ENCODE peak calls at places on chromosome 3, in five cellular contexts. One of them, this sample, is unnamed.

GRCh38 chr3:9201278-9201677 is 48.2 kb downstream of the SRGAP3 start:
- DNase-seq in heart right ventricle: no peak
- DNase-seq in lower leg skin: peak
- DNase-seq in endodermal cell: no peak
- DNase-seq in neural progenitor cell: no peak
- DNase-seq in this sample: no peak

GRCh38 chr3:126912491-126913195 is 70.3 kb upstream of the PLXNA1 start:
- DNase-seq in heart right ventricle: no peak
- DNase-seq in lower leg skin: no peak
- DNase-seq in neural progenitor cell: no peak
- DNase-seq in endodermal cell: no peak
- DNase-seq in this sample: no peak

GRCh38 chr3:126031981-126032471 is 51.9 kb downstream of the SLC41A3 start:
- DNase-seq in heart right ventricle: no peak
- DNase-seq in neural progenitor cell: no peak
- DNase-seq in lower leg skin: no peak
- DNase-seq in endodermal cell: peak
- DNase-seq in this sample: no peak

GRCh38 chr3:188734395-188734794 is 437.4 kb upstream of the TPRG1 start:
- DNase-seq in endodermal cell: no peak
- DNase-seq in lower leg skin: no peak
- DNase-seq in neural progenitor cell: no peak
- DNase-seq in heart right ventricle: peak
- DNase-seq in this sample: no peak

GRCh38 chr3:65677486-65677885 is 361.2 kb downstream of the MAGI1 start:
- DNase-seq in lower leg skin: no peak
- DNase-seq in neural progenitor cell: no peak
- DNase-seq in heart right ventricle: no peak
- DNase-seq in endodermal cell: no peak
- DNase-seq in this sample: no peak

GRCh38 chr3:28940530-28940929 is 340.3 kb upstream of the RBMS3 start:
- DNase-seq in endodermal cell: no peak
- DNase-seq in neural progenitor cell: no peak
- DNase-seq in heart right ventricle: no peak
- DNase-seq in lower leg skin: peak
- DNase-seq in this sample: no peak

GRCh38 chr3:50374363-50375108 is 15.2 kb upstream of the TMEM115 start:
- DNase-seq in heart right ventricle: no peak
- DNase-seq in lower leg skin: no peak
- DNase-seq in neural progenitor cell: peak
- DNase-seq in endodermal cell: no peak
- DNase-seq in this sample: no peak

GRCh38 chr3:23668430-23668904 is 137.3 kb upstream of the UBE2E1 start:
- DNase-seq in heart right ventricle: no peak
- DNase-seq in lower leg skin: no peak
- DNase-seq in endodermal cell: no peak
- DNase-seq in neural progenitor cell: no peak
- DNase-seq in this sample: no peak

GRCh38 chr3:151047636-151048035 is 37.8 kb upstream of the MED12L start:
- DNase-seq in lower leg skin: no peak
- DNase-seq in endodermal cell: no peak
- DNase-seq in neural progenitor cell: no peak
- DNase-seq in heart right ventricle: no peak
- DNase-seq in this sample: peak

GRCh38 chr3:173920386-173920785 is 522.8 kb downstream of the NLGN1 start:
- DNase-seq in neural progenitor cell: no peak
- DNase-seq in endodermal cell: no peak
- DNase-seq in lower leg skin: no peak
- DNase-seq in heart right ventricle: no peak
- DNase-seq in this sample: no peak

GRCh38 chr3:49910409-49911123 is 6.9 kb upstream of the MST1R start:
- DNase-seq in endodermal cell: peak
- DNase-seq in heart right ventricle: no peak
- DNase-seq in lower leg skin: no peak
- DNase-seq in neural progenitor cell: peak
- DNase-seq in this sample: no peak

GRCh38 chr3:86988986-86989385 is 2.0 kb downstream of the VGLL3 start:
- DNase-seq in neural progenitor cell: no peak
- DNase-seq in endodermal cell: no peak
- DNase-seq in heart right ventricle: no peak
- DNase-seq in lower leg skin: no peak
- DNase-seq in this sample: no peak

GRCh38 chr3:136281966-136282554 is 31.9 kb downstream of the PCCB start:
- DNase-seq in endodermal cell: no peak
- DNase-seq in neural progenitor cell: no peak
- DNase-seq in lower leg skin: no peak
- DNase-seq in heart right ventricle: no peak
- DNase-seq in this sample: no peak

GRCh38 chr3:67109651-67110204 is 111.6 kb downstream of the KBTBD8 start:
- DNase-seq in lower leg skin: no peak
- DNase-seq in endodermal cell: no peak
- DNase-seq in heart right ventricle: no peak
- DNase-seq in neural progenitor cell: peak
- DNase-seq in this sample: peak

DNA sequence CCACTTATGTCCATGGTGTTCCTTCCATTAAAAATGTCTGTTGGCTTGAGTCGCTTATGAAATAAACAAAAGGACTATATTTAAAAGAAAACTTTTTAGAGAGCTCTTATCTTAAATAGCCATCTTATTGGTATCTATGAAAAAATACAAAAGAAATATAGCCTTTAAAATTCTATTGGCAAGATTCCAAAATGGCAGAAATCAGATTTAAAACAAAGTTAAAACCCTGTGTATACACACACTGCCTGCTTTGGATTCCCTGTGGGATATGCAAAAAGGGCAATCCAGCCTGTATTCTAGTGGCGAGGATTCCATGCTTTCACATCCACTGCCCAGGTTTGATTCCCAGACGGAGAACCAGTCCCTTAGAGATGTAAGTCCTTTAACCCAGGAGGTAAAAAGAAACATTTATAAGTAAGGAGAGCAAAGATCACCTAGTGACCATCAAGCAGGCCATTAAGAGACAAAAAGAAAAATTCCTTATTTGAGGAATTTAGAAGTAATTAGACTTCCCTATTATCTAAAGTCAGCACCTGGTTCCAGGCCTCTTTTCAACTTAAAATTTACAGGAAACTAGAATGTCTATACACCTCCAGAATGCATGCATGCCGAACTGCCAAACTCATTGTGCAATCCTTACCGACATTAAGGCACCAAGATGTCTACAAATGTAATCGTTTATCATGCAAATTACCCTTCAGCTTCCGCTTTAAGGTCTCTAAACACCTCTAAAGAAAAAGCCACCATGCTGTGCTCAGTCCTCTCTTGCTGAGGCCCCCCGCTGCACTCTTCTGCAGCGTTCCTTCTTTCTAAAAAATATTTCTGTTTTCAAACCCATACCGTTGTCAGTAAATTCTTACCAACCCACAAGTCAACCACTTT is 69.6 kb upstream of the STRIT1 start:
- DNase-seq in endodermal cell: peak
- DNase-seq in heart right ventricle: no peak
- DNase-seq in neural progenitor cell: peak
- DNase-seq in lower leg skin: no peak
- DNase-seq in this sample: no peak
- H3K4me3 ChIP-seq in endodermal cell: peak
- H3K4me3 ChIP-seq in heart right ventricle: no peak
- H3K4me3 ChIP-seq in neural progenitor cell: peak
- H3K4me3 ChIP-seq in lower leg skin: no peak
- H3K4me3 ChIP-seq in this sample: no peak

GRCh38 chr3:177946515-177946914 is 589.7 kb upstream of the KCNMB2 start:
- DNase-seq in lower leg skin: no peak
- DNase-seq in neural progenitor cell: no peak
- DNase-seq in endodermal cell: no peak
- DNase-seq in heart right ventricle: no peak
- DNase-seq in this sample: no peak
- H3K4me3 ChIP-seq in lower leg skin: no peak
- H3K4me3 ChIP-seq in neural progenitor cell: no peak
- H3K4me3 ChIP-seq in endodermal cell: no peak
- H3K4me3 ChIP-seq in heart right ventricle: no peak
- H3K4me3 ChIP-seq in this sample: no peak

GRCh38 chr3:122956685-122957455 is 70.7 kb downstream of the SEMA5B start:
- DNase-seq in neural progenitor cell: no peak
- DNase-seq in heart right ventricle: peak
- DNase-seq in lower leg skin: no peak
- DNase-seq in endodermal cell: peak
- DNase-seq in this sample: no peak

GRCh38 chr3:122948398-122948797 is 79.2 kb downstream of the SEMA5B start:
- DNase-seq in lower leg skin: no peak
- DNase-seq in heart right ventricle: no peak
- DNase-seq in endodermal cell: peak
- DNase-seq in neural progenitor cell: peak
- DNase-seq in this sample: no peak

GRCh38 chr3:122955916-122956684 is 71.5 kb downstream of the SEMA5B start:
- DNase-seq in neural progenitor cell: no peak
- DNase-seq in heart right ventricle: peak
- DNase-seq in lower leg skin: no peak
- DNase-seq in endodermal cell: no peak
- DNase-seq in this sample: no peak

GRCh38 chr3:122947621-122948202 is 79.9 kb downstream of the SEMA5B start:
- DNase-seq in heart right ventricle: no peak
- DNase-seq in neural progenitor cell: no peak
- DNase-seq in lower leg skin: no peak
- DNase-seq in endodermal cell: no peak
- DNase-seq in this sample: no peak

DNA sequence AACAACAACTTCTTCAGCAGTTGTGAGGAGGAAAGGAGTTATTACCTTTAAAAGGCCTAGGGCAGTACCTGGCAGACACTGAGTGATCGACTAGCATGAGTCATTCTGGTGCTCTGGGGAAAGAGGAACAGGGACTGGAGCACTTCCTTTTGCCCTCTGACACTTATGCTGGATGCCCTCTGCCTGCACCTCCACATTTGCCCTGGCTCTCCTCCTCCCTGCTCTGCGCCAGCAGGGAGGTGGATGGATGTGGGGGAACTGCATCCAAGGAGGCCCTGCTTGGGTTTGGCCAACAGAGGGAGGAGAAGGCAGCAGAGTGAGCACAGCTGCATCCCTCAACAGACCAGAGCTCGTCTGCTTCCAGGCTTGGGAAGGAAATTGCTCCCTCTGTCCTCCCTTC is 75.1 kb downstream of the SEMA5B start:
- DNase-seq in neural progenitor cell: peak
- DNase-seq in heart right ventricle: no peak
- DNase-seq in lower leg skin: no peak
- DNase-seq in endodermal cell: peak
- DNase-seq in this sample: no peak
- H3K4me3 ChIP-seq in neural progenitor cell: no peak
- H3K4me3 ChIP-seq in heart right ventricle: no peak
- H3K4me3 ChIP-seq in lower leg skin: no peak
- H3K4me3 ChIP-seq in endodermal cell: no peak
- H3K4me3 ChIP-seq in this sample: no peak

GRCh38 chr3:55147856-55148720 is 220.2 kb upstream of the LRTM1 start:
- DNase-seq in neural progenitor cell: no peak
- DNase-seq in lower leg skin: no peak
- DNase-seq in heart right ventricle: no peak
- DNase-seq in endodermal cell: no peak
- DNase-seq in this sample: no peak
- H3K4me3 ChIP-seq in neural progenitor cell: no peak
- H3K4me3 ChIP-seq in lower leg skin: no peak
- H3K4me3 ChIP-seq in heart right ventricle: peak
- H3K4me3 ChIP-seq in endodermal cell: no peak
- H3K4me3 ChIP-seq in this sample: no peak

DNA sequence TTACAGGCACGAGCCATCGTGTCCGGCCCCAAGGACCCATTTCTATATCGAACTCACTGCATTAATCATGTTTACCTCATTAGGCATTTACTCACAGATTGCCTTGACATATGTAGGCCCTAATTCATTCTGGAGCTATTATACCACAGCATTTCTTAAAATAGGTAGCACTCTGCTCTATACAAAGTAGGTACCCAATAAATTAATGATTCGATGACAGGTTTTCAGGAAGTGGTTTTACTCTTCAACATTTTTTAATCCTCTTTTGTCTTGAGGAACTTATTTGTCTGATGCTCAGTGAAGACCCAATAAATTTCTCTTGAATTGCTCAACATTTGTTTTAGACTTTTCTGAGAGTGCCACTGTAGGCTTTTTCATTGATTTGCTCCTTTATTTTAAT is 12.1 kb downstream of the TGFBR2 start:
- DNase-seq in neural progenitor cell: no peak
- DNase-seq in lower leg skin: no peak
- DNase-seq in heart right ventricle: no peak
- DNase-seq in endodermal cell: no peak
- DNase-seq in this sample: no peak
- H3K4me3 ChIP-seq in neural progenitor cell: no peak
- H3K4me3 ChIP-seq in lower leg skin: no peak
- H3K4me3 ChIP-seq in heart right ventricle: no peak
- H3K4me3 ChIP-seq in endodermal cell: no peak
- H3K4me3 ChIP-seq in this sample: no peak

GRCh38 chr3:16855497-16855896 is 29.3 kb upstream of the PLCL2 start:
- DNase-seq in endodermal cell: no peak
- DNase-seq in neural progenitor cell: no peak
- DNase-seq in heart right ventricle: no peak
- DNase-seq in lower leg skin: no peak
- DNase-seq in this sample: no peak

GRCh38 chr3:16865335-16865734 is 19.4 kb upstream of the PLCL2 start:
- DNase-seq in endodermal cell: no peak
- DNase-seq in lower leg skin: no peak
- DNase-seq in neural progenitor cell: no peak
- DNase-seq in heart right ventricle: no peak
- DNase-seq in this sample: no peak

GRCh38 chr3:16861432-16861831 is 23.3 kb upstream of the PLCL2 start:
- DNase-seq in endodermal cell: no peak
- DNase-seq in neural progenitor cell: no peak
- DNase-seq in heart right ventricle: no peak
- DNase-seq in lower leg skin: no peak
- DNase-seq in this sample: no peak

GRCh38 chr3:16864610-16865313 is 20.0 kb upstream of the PLCL2 start:
- DNase-seq in lower leg skin: no peak
- DNase-seq in heart right ventricle: no peak
- DNase-seq in endodermal cell: no peak
- DNase-seq in neural progenitor cell: no peak
- DNase-seq in this sample: no peak

GRCh38 chr3:16860234-16860633 is 24.5 kb upstream of the PLCL2 start:
- DNase-seq in endodermal cell: no peak
- DNase-seq in lower leg skin: no peak
- DNase-seq in heart right ventricle: no peak
- DNase-seq in neural progenitor cell: no peak
- DNase-seq in this sample: no peak
- H3K4me3 ChIP-seq in endodermal cell: no peak
- H3K4me3 ChIP-seq in lower leg skin: no peak
- H3K4me3 ChIP-seq in heart right ventricle: no peak
- H3K4me3 ChIP-seq in neural progenitor cell: no peak
- H3K4me3 ChIP-seq in this sample: no peak

GRCh38 chr3:192896208-192896607 is 21.4 kb downstream of the MB21D2 start:
- DNase-seq in heart right ventricle: no peak
- DNase-seq in neural progenitor cell: no peak
- DNase-seq in lower leg skin: no peak
- DNase-seq in endodermal cell: no peak
- DNase-seq in this sample: no peak
- H3K4me3 ChIP-seq in heart right ventricle: no peak
- H3K4me3 ChIP-seq in neural progenitor cell: no peak
- H3K4me3 ChIP-seq in lower leg skin: no peak
- H3K4me3 ChIP-seq in endodermal cell: no peak
- H3K4me3 ChIP-seq in this sample: no peak